ENCODE peak calls at places on chromosomes 1 and 21, in ten cellular contexts. A, Z, R, K, B, U, D, G, P and M are unnamed samples.

GRCh38 chr1:240000634-240001033 is 91.0 kb upstream of the FMN2 start:
- DNase-seq in A (no peak), Z (no peak), R (no peak), K (no peak), B (no peak), U (no peak), D (no peak), G (peak; percentile 7), P (no peak), M (no peak)

GRCh38 chr1:209657140-209657879 is 5.1 kb upstream of the LAMB3 start:
- DNase-seq in A (no peak), Z (no peak), R (peak; percentile 73), K (no peak), B (no peak), U (no peak), D (no peak), G (no peak), P (no peak), M (peak; percentile 48)

GRCh38 chr1:25782608-25783201 is 17.3 kb upstream of the SELENON start:
- DNase-seq in A (no peak), Z (no peak), R (no peak), K (no peak), B (no peak), U (no peak), D (no peak), G (no peak), P (no peak), M (peak; percentile 47)

GRCh38 chr1:198024782-198025181 is 107.6 kb downstream of the LHX9 start:
- DNase-seq in A (no peak), Z (no peak), R (no peak), K (no peak), B (no peak), U (no peak), D (no peak), G (no peak), P (no peak), M (no peak)

GRCh38 chr21:27561116-27561515 is 594.2 kb upstream of the ADAMTS5 start:
- DNase-seq in A (peak; percentile 17), Z (peak; percentile 19), R (no peak), K (no peak), B (no peak), U (peak; percentile 87), D (peak; percentile 60), G (no peak), P (peak; percentile 32), M (no peak)

GRCh38 chr1:181746224-181746623 is 262.9 kb downstream of the CACNA1E start:
- DNase-seq in A (no peak), Z (no peak), R (no peak), K (no peak), B (no peak), U (no peak), D (no peak), G (no peak), P (no peak), M (no peak)

GRCh38 chr1:202805886-202806511 is 2.2 kb downstream of the KDM5B start:
- DNase-seq in A (no peak), Z (no peak), R (no peak), K (no peak), B (no peak), U (no peak), D (no peak), G (no peak), P (no peak), M (no peak)

GRCh38 chr1:40305451-40305850 is 11.6 kb downstream of the COL9A2 start:
- DNase-seq in A (no peak), Z (no peak), R (no peak), K (peak; percentile 44), B (no peak), U (no peak), D (no peak), G (no peak), P (no peak), M (no peak)

GRCh38 chr1:16631248-16632043 is 18.1 kb upstream of the NBPF1 start:
- DNase-seq in A (peak; percentile 28), Z (peak; percentile 18), R (peak; percentile 84), K (no peak), B (peak; percentile 16), U (peak; percentile 57), D (peak; percentile 41), G (no peak), P (peak; percentile 24), M (no peak)

GRCh38 chr1:212211371-212211770 is 73.8 kb upstream of the PPP2R5A start:
- DNase-seq in A (no peak), Z (no peak), R (no peak), K (no peak), B (no peak), U (no peak), D (no peak), G (no peak), P (no peak), M (no peak)

GRCh38 chr1:235149824-235150223 is 11.2 kb downstream of the RBM34 start:
- DNase-seq in A (no peak), Z (no peak), R (no peak), K (no peak), B (no peak), U (no peak), D (no peak), G (no peak), P (no peak), M (no peak)

GRCh38 chr1:180814258-180814657 is 98.4 kb upstream of the KIAA1614 start:
- DNase-seq in A (no peak), Z (no peak), R (no peak), K (no peak), B (no peak), U (no peak), D (no peak), G (no peak), P (no peak), M (no peak)

GRCh38 chr1:67535474-67535873 is 105.3 kb upstream of the SERBP1 start:
- DNase-seq in A (peak; percentile 87), Z (peak; percentile 71), R (no peak), K (peak; percentile 67), B (peak; percentile 38), U (peak; percentile 85), D (peak; percentile 75), G (peak; percentile 65), P (peak; percentile 72), M (peak; percentile 85)

GRCh38 chr21:15034126-15034848 is 30.5 kb downstream of the NRIP1 start:
- DNase-seq in A (no peak), Z (no peak), R (no peak), K (no peak), B (no peak), U (no peak), D (no peak), G (no peak), P (no peak), M (no peak)

GRCh38 chr1:42963378-42964005 is 4.8 kb upstream of the SLC2A1 start:
- DNase-seq in A (no peak), Z (no peak), R (no peak), K (no peak), B (no peak), U (no peak), D (no peak), G (peak; percentile 89), P (no peak), M (no peak)
- H3K4me3 ChIP-seq in A (no peak overlapping the region), Z (no peak overlapping the region), R (no peak overlapping the region), K (no peak overlapping the region), B (no peak overlapping the region), U (no peak overlapping the region), D (no peak overlapping the region), G (no peak overlapping the region), P (no peak overlapping the region), M (no peak overlapping the region)

GRCh38 chr1:230103341-230104173 is 36.5 kb downstream of the GALNT2 start:
- DNase-seq in A (no peak), Z (no peak), R (no peak), K (no peak), B (no peak), U (no peak), D (no peak), G (no peak), P (no peak), M (no peak)

GRCh38 chr1:230105245-230105753 is 38.3 kb downstream of the GALNT2 start:
- DNase-seq in A (no peak), Z (no peak), R (no peak), K (no peak), B (no peak), U (no peak), D (no peak), G (no peak), P (no peak), M (no peak)

GRCh38 chr1:230105754-230106625 is 39.0 kb downstream of the GALNT2 start:
- DNase-seq in A (no peak), Z (no peak), R (no peak), K (no peak), B (no peak), U (no peak), D (no peak), G (no peak), P (no peak), M (peak; percentile 94)

GRCh38 chr1:230102472-230102871 is 35.4 kb downstream of the GALNT2 start:
- DNase-seq in A (no peak), Z (no peak), R (no peak), K (no peak), B (no peak), U (no peak), D (no peak), G (no peak), P (no peak), M (no peak)

DNA sequence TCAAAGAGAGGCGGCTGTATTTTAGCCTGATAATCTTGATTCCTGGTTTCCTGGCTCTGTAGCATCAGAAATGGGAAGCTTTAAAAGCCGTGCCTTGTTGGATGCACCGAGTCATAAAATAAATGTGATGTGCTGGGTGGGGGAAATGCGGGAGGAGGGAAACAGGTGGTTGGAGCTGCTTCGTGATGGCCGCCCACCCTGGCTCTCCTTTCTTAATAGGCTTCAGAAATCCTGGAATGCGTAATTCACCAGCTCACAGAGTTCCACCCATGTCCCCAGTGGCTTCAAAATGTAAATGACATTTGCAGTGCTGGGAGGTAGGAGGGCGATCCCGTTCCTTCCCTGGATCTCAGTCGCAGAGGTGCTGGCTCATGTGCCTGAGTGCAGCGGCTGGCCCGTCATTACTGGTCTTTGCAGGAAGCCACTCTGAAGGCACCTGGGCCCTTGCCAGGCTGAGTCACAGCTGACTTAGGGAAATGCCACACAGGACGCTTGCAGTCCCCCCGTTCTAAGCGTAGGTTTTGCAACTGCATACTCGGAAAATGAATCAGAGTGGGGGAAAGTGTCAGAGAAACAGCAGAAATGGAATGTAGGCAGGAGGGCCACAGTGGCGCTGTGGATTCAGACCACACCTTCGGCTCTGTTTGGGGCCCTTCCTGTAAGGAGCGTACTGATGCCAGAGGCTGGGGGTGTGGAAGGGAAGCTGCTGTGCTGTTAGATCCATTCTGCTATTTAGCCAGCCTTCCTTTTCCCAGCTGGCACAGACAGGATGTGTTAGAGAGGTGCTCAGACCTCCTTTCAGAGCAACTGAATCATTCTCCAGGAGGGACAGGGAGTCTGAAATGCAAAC is 37.6 kb downstream of the GALNT2 start:
- DNase-seq in A (peak; percentile 93), Z (peak; percentile 92), R (peak; percentile 89), K (peak; percentile 27), B (peak; percentile 77), U (peak; percentile 99), D (peak; percentile 95), G (peak; percentile 95), P (peak; percentile 94), M (peak; percentile 93)
- H3K27ac ChIP-seq in A (peak overlapping the region; percentile 62), Z (peak overlapping the region; percentile 46), R (peak overlapping the region; percentile 96), K (no peak overlapping the region), B (peak overlapping the region; percentile 82), U (peak overlapping the region; percentile 85), D (peak overlapping the region; percentile 94), G (peak overlapping the region; percentile 93), P (peak overlapping the region; percentile 22), M (peak overlapping the region; percentile 76)

GRCh38 chr1:246989901-246990300 is 18.0 kb downstream of the ZNF695 start:
- DNase-seq in A (no peak), Z (no peak), R (no peak), K (no peak), B (no peak), U (no peak), D (no peak), G (no peak), P (no peak), M (no peak)
- H3K9me3 ChIP-seq in A (peaks cover 9% of the 10 kb centered on the region), Z (peaks cover 99% of the 10 kb centered on the region), R (peaks cover 15% of the 10 kb centered on the region), K (peaks cover 85% of the 10 kb centered on the region), B (no peaks in the 10 kb centered on the region), U (peaks cover 65% of the 10 kb centered on the region), D (peaks cover 4% of the 10 kb centered on the region), G (peaks cover 38% of the 10 kb centered on the region), P (peaks cover 7% of the 10 kb centered on the region), M (peaks cover 3% of the 10 kb centered on the region)

GRCh38 chr1:159778266-159778665 is 2.5 kb upstream of the DUSP23 start:
- DNase-seq in A (no peak), Z (no peak), R (no peak), K (no peak), B (no peak), U (no peak), D (no peak), G (no peak), P (no peak), M (no peak)
- H3K4me3 ChIP-seq in A (no peak overlapping the region), Z (no peak overlapping the region), R (no peak overlapping the region), K (no peak overlapping the region), B (no peak overlapping the region), U (no peak overlapping the region), D (no peak overlapping the region), G (no peak overlapping the region), P (no peak overlapping the region), M (no peak overlapping the region)